ENCODE peak calls at places on chromosomes 6 and 20, in four cellular contexts. J, M, I and K are unnamed samples.

GRCh38 chr6:35311390-35312075 is 13.9 kb downstream of the DEF6 start:
- DNase-seq in J (peak), M (no peak), I (peak), K (peak)

GRCh38 chr6:22880686-22881433 is 311.5 kb downstream of the HDGFL1 start:
- DNase-seq in J (no peak), M (no peak), I (no peak), K (no peak)

GRCh38 chr6:133956413-133957049 is 3.5 kb downstream of the TBPL1 start:
- DNase-seq in J (no peak), M (no peak), I (no peak), K (no peak)

GRCh38 chr20:10812738-10813327 is 139.0 kb upstream of the JAG1 start:
- DNase-seq in J (no peak), M (no peak), I (no peak), K (no peak)

GRCh38 chr6:24125980-24126379 is at the start of gene NRSN1:
- DNase-seq in J (no peak), M (no peak), I (no peak), K (no peak)

GRCh38 chr6:89954721-89955148 is 60.5 kb downstream of the GJA10 start:
- DNase-seq in J (no peak), M (no peak), I (no peak), K (no peak)

GRCh38 chr6:4401408-4402367 is 266.3 kb upstream of the ECI2 start:
- DNase-seq in J (no peak), M (peak), I (no peak), K (no peak)

GRCh38 chr6:80767808-80768207 is 661.3 kb downstream of the BCKDHB start:
- DNase-seq in J (no peak), M (peak), I (no peak), K (peak)

GRCh38 chr6:25714765-25715164 is 39.8 kb upstream of the SLC17A4 start:
- DNase-seq in J (no peak), M (no peak), I (no peak), K (no peak)

GRCh38 chr6:87333591-87334181 is 4.6 kb upstream of the GJB7 start:
- DNase-seq in J (no peak), M (no peak), I (no peak), K (no peak)

GRCh38 chr20:46951405-46951804 is 56.8 kb downstream of the EYA2 start:
- DNase-seq in J (no peak), M (no peak), I (no peak), K (no peak)

GRCh38 chr6:32972353-32973143 is 4.2 kb downstream of the BRD2 start:
- DNase-seq in J (peak), M (peak), I (peak), K (peak)

GRCh38 chr6:157714153-157714490 is 108.9 kb upstream of the SNX9 start:
- DNase-seq in J (no peak), M (no peak), I (no peak), K (no peak)

GRCh38 chr6:122825180-122825579 is 36.1 kb downstream of the SMPDL3A start:
- DNase-seq in J (no peak), M (no peak), I (no peak), K (no peak)

GRCh38 chr20:63056236-63057132 is 49.7 kb upstream of the BHLHE23 start:
- DNase-seq in J (no peak), M (peak), I (peak), K (peak)

GRCh38 chr6:129110687-129111343 is 227.9 kb downstream of the LAMA2 start:
- DNase-seq in J (no peak), M (no peak), I (no peak), K (no peak)

GRCh38 chr6:5590187-5590586 is 328.9 kb downstream of the FARS2 start:
- DNase-seq in J (no peak), M (no peak), I (no peak), K (no peak)

GRCh38 chr6:149093643-149094042 is 223.9 kb upstream of the TAB2 start:
- DNase-seq in J (no peak), M (no peak), I (no peak), K (no peak)

GRCh38 chr6:31171931-31172882 is 1.7 kb upstream of the POU5F1 start:
- DNase-seq in J (no peak), M (no peak), I (no peak), K (peak)

GRCh38 chr20:38358500-38358998 is 12.3 kb downstream of the LBP start:
- DNase-seq in J (no peak), M (no peak), I (no peak), K (no peak)

GRCh38 chr6:24357336-24358218 is at the start of gene DCDC2:
- DNase-seq in J (peak), M (peak), I (peak), K (peak)